ENCODE peak calls at places on chromosomes 13 and 19, in four cellular contexts. K is GM12878, I is HepG2, U is SK-N-SH. F is an unnamed sample.

GRCh38 chr19:2103308-2103707 is 6.6 kb downstream of the IZUMO4 start:
- DNase-seq in K (no peak), I (no peak), U (no peak), F (no peak)

GRCh38 chr13:77990973-77991372 is 72.3 kb upstream of the EDNRB start:
- DNase-seq in K (no peak), I (no peak), U (no peak), F (no peak)

GRCh38 chr19:45468159-45468651 is 409 bp downstream of the FOSB start:
- DNase-seq in K (no peak), I (no peak), U (no peak), F (no peak)

GRCh38 chr13:60414177-60414576 is 17.2 kb downstream of the TDRD3 start:
- DNase-seq in K (no peak), I (no peak), U (no peak), F (no peak)

GRCh38 chr19:45443462-45444317 is 20.0 kb upstream of the ERCC1 start:
- DNase-seq in K (no peak), I (peak; percentile 93), U (peak; percentile 97), F (peak; percentile 98)

GRCh38 chr19:29841559-29842367 is 30.0 kb downstream of the CCNE1 start:
- DNase-seq in K (no peak), I (peak; percentile 91), U (peak; percentile 56), F (no peak)

GRCh38 chr19:45423033-45423588 is 606 bp downstream of the ERCC1 start:
- DNase-seq in K (no peak), I (no peak), U (no peak), F (no peak)

GRCh38 chr13:105787518-105788085 is 747.9 kb downstream of the EFNB2 start:
- DNase-seq in K (no peak), I (no peak), U (no peak), F (no peak)

GRCh38 chr13:100636441-100636840 is 38.2 kb downstream of the TMTC4 start:
- DNase-seq in K (no peak), I (no peak), U (no peak), F (no peak)

GRCh38 chr19:958967-959685 is 25.0 kb upstream of the WDR18 start:
- DNase-seq in K (no peak), I (peak; percentile 59), U (no peak), F (no peak)

GRCh38 chr13:112330479-112331407 is 45.4 kb upstream of the SPACA7 start:
- DNase-seq in K (no peak), I (no peak), U (no peak), F (no peak)

GRCh38 chr13:48595330-48596127 is 58.2 kb upstream of the CYSLTR2 start:
- DNase-seq in K (no peak), I (peak; percentile 79), U (peak; percentile 48), F (peak; percentile 50)

GRCh38 chr19:35345671-35346111 is 2.0 kb upstream of the FFAR1 start:
- DNase-seq in K (no peak), I (no peak), U (no peak), F (no peak)

GRCh38 chr19:5891938-5892771 is 11.4 kb downstream of the NDUFA11 start:
- DNase-seq in K (no peak), I (no peak), U (peak; percentile 83), F (peak; percentile 70)

GRCh38 chr19:51417807-51418152 is 338 bp upstream of the SIGLEC10 start:
- DNase-seq in K (no peak), I (no peak), U (no peak), F (no peak)

GRCh38 chr19:2983351-2984195 is 6.2 kb downstream of the TLE6 start:
- DNase-seq in K (no peak), I (no peak), U (peak; percentile 87), F (peak; percentile 86)

GRCh38 chr13:36516225-36516624 is 83.9 kb downstream of the CCNA1 start:
- DNase-seq in K (no peak), I (no peak), U (no peak), F (no peak)

GRCh38 chr13:44191504-44192171 is 182.0 kb upstream of the SERP2 start:
- DNase-seq in K (no peak), I (peak; percentile 64), U (peak; percentile 58), F (no peak)

GRCh38 chr13:112603641-112604220 is 15.8 kb upstream of the TUBGCP3 start:
- DNase-seq in K (no peak), I (no peak), U (no peak), F (no peak)

GRCh38 chr19:11504502-11505031 is 1.1 kb downstream of the ZNF653 start:
- DNase-seq in K (no peak), I (no peak), U (no peak), F (no peak)

GRCh38 chr13:95833713-95834112 is 156.8 kb downstream of the DNAJC3 start:
- DNase-seq in K (no peak), I (no peak), U (no peak), F (no peak)

GRCh38 chr13:67369895-67370660 is 139.9 kb upstream of the PCDH9 start:
- DNase-seq in K (no peak), I (no peak), U (no peak), F (no peak)

GRCh38 chr19:4647676-4648644 is 8.6 kb downstream of the TNFAIP8L1 start:
- DNase-seq in K (no peak), I (no peak), U (no peak), F (no peak)

GRCh38 chr19:47157455-47158321 is 27.1 kb downstream of the SAE1 start:
- DNase-seq in K (no peak), I (no peak), U (no peak), F (peak; percentile 67)

GRCh38 chr19:11480927-11481776 is at the start of gene ELAVL3:
- DNase-seq in K (no peak), I (no peak), U (peak; percentile 91), F (peak; percentile 76)

GRCh38 chr13:71018544-71018943 is 848.5 kb downstream of the DACH1 start:
- DNase-seq in K (no peak), I (no peak), U (no peak), F (no peak)

GRCh38 chr19:6275170-6275744 is 4.5 kb downstream of the MLLT1 start:
- DNase-seq in K (no peak), I (no peak), U (no peak), F (no peak)

GRCh38 chr13:69579351-69579750 is 528.3 kb upstream of the ATXN8OS start:
- DNase-seq in K (no peak), I (no peak), U (peak; percentile 18), F (no peak)

DNA sequence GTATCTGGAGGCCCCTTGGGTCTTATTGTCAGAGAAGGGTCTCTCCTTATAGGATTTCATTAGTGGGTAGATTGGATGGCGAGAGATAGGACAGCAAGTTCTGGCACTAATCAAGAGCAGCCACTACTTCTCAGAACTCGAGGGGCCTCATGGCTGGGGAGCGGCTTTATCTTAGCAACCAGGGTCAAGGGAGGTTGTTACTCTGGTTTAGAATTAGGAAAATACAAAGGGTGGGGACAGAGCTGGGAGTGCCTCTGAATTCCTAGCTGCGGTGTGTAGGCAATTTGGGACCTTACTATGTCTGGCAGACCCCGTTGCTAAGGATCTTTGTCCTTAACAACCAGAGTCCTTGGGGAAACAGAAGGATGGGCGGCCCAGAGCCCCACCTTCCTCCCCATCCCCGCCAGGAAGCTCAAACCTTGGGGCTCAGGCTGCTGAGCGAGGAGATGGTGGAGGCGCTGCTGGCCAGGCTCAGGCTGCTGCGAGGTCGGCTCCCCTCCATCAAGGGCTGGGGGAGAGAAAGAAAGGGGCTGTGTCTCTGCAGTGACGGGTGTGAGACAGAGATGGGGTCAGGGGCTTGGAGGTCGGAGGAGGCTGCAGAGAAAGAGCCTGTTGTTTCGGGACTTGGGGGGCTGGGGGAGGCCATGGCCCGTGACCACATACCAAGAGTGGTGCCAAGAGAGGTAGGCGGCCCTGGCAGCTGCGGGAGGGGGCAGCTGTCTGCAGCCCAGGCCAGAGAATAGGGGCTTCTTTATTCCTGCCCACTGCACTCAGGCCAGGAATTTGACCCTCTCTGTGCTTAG is 1.1 kb downstream of the PLEKHA4 start:
- DNase-seq in K (no peak), I (no peak), U (no peak), F (no peak)
- TF ChIP-seq SIN3A in K (no peak), I (no peak), U (no peak), F (no peak)

DNA sequence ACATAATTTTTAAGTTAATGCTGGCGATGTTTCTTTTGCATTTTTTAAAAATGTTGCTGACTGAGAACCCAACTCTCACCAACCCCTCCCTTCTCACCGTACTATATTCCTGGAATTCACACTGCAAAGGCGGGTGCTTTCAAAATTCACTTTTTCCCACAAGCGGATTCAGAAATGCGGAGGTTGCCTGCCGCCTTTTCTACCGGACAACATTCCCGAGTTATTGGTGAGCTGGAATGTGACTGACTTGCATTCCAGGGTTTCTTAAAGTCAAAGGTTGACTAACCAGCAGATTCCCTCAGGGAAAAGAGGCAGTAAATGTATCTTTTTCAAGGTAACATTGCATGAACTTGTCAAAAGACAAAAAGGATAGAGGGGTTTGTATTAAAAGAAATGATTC is 113.3 kb downstream of the RAB20 start:
- DNase-seq in K (no peak), I (no peak), U (no peak), F (no peak)
- TF ChIP-seq TCF12 in K (no peak), I (no peak), U (no peak), F (no peak)

DNA sequence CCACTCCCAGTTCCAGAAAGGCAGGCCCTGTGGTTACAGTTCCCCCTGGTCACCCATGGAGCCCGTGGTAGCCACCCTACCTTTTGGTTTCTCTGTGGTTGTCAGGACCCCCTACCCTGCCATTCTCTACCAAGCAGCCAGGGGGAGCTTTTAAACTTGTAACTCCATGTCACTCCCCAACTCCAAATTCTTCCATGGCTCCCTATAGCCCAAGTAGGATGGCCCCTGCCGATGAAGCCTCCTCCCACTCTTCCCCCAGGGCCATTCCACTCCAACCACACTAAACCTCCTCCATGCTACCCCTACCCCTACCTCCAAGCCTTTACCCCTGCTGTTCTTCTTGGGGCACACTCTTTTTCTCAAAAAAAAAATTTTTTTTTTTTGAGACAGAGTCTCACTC is 2.2 kb downstream of the S1PR2 start:
- DNase-seq in K (no peak), I (peak; percentile 48), U (peak; percentile 45), F (no peak)
- TF ChIP-seq SIN3A in K (no peak), I (no peak), U (no peak), F (no peak)

GRCh38 chr13:31431722-31432137 is 232.0 kb downstream of the B3GLCT start:
- DNase-seq in K (no peak), I (peak; percentile 10), U (peak; percentile 46), F (peak; percentile 17)
- TF ChIP-seq TCF12 in K (no peak), I (no peak), U (no peak), F (no peak)

GRCh38 chr19:13634658-13635057 is 128.4 kb upstream of the CACNA1A start:
- DNase-seq in K (no peak), I (no peak), U (no peak), F (no peak)

GRCh38 chr19:13637664-13638063 is 126.7 kb upstream of the MRI1 start:
- DNase-seq in K (no peak), I (no peak), U (no peak), F (no peak)

GRCh38 chr19:13629687-13630357 is 123.5 kb upstream of the CACNA1A start:
- DNase-seq in K (no peak), I (no peak), U (no peak), F (no peak)

GRCh38 chr19:13633522-13633922 is 127.2 kb upstream of the CACNA1A start:
- DNase-seq in K (no peak), I (no peak), U (no peak), F (no peak)

DNA sequence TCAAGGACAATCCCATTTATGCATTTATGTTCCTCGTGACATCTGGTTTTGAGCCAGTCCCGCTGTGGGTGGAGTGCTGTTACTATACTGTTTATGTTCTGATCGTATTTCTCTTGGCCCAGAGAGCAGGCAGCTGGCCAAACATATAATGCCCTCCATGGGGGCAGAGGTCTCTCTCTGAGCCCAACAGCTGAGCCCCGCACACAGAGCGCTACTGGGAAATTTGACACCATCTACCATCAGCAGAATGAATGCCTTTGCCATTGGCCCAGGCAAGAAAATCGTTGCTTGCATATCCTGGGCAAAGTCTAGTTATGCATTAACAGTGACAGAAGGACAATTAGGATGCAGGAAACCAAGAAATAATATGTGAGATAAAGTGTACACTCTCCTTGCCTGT is 126.8 kb upstream of the CACNA1A start:
- DNase-seq in K (no peak), I (peak; percentile 64), U (no peak), F (no peak)
- TF ChIP-seq SIN3A in K (no peak), I (no peak), U (no peak), F (no peak)